ENCODE peak calls at places on chromosomes 7 and 10, in four cellular contexts. O, C, P and E are unnamed samples.

GRCh38 chr10:114404171-114405010 is at the start of gene AFAP1L2:
- DNase-seq in O (peak), C (no peak), P (peak), E (no peak)

GRCh38 chr7:24825931-24826661 is 68.8 kb upstream of the GSDME start:
- DNase-seq in O (peak), C (no peak), P (peak), E (peak)

GRCh38 chr10:24988831-24989769 is 26.9 kb downstream of the ENKUR start:
- DNase-seq in O (no peak), C (no peak), P (no peak), E (no peak)

GRCh38 chr7:75993689-75994387 is 557 bp downstream of the TMEM120A start:
- DNase-seq in O (peak), C (no peak), P (peak), E (no peak)

GRCh38 chr7:27210441-27211083 is 10.7 kb upstream of the HOXA13 start:
- DNase-seq in O (peak), C (no peak), P (peak), E (peak)

GRCh38 chr10:117534321-117535044 is 8.1 kb upstream of the EMX2 start:
- DNase-seq in O (no peak), C (no peak), P (no peak), E (no peak)

GRCh38 chr10:123434435-123435039 is 231.6 kb upstream of the GPR26 start:
- DNase-seq in O (no peak), C (no peak), P (no peak), E (no peak)

GRCh38 chr7:37993060-37993501 is 72.6 kb downstream of the EPDR1 start:
- DNase-seq in O (no peak), C (no peak), P (no peak), E (no peak)

GRCh38 chr10:28411648-28412047 is 108.8 kb upstream of the MPP7 start:
- DNase-seq in O (no peak), C (no peak), P (no peak), E (no peak)

GRCh38 chr7:117008849-117009531 is 55.7 kb downstream of the ST7 start:
- DNase-seq in O (no peak), C (peak), P (no peak), E (peak)

GRCh38 chr7:142556745-142557144 is 192.5 kb upstream of the PRSS1 start:
- DNase-seq in O (no peak), C (no peak), P (peak), E (peak)

GRCh38 chr7:17528636-17529035 is 230.2 kb downstream of the AHR start:
- DNase-seq in O (no peak), C (no peak), P (no peak), E (peak)

GRCh38 chr10:49740346-49741107 is 21.6 kb downstream of the OGDHL start:
- DNase-seq in O (no peak), C (no peak), P (no peak), E (no peak)

GRCh38 chr7:139714163-139714901 is 63.5 kb downstream of the HIPK2 start:
- DNase-seq in O (no peak), C (no peak), P (no peak), E (no peak)

GRCh38 chr10:51397695-51398094 is 301.7 kb downstream of the CSTF2T start:
- DNase-seq in O (no peak), C (no peak), P (peak), E (peak)

GRCh38 chr10:62048919-62049636 is 147.6 kb downstream of the ARID5B start:
- DNase-seq in O (peak), C (peak), P (peak), E (peak)

GRCh38 chr10:6239213-6239991 is 36.7 kb downstream of the PFKFB3 start:
- DNase-seq in O (no peak), C (peak), P (peak), E (peak)

GRCh38 chr7:107788216-107788615 is 14.8 kb downstream of the SLC26A3 start:
- DNase-seq in O (no peak), C (no peak), P (no peak), E (no peak)

GRCh38 chr7:50857804-50858203 is 75.1 kb upstream of the GRB10 start:
- DNase-seq in O (no peak), C (no peak), P (no peak), E (no peak)

GRCh38 chr7:75823198-75823910 is 9.7 kb upstream of the CCL24 start:
- DNase-seq in O (no peak), C (no peak), P (peak), E (peak)

GRCh38 chr7:122528879-122529481 is 169.9 kb downstream of the RNF133 start:
- DNase-seq in O (no peak), C (no peak), P (peak), E (peak)